ENCODE peak calls at places on chromosomes 16 and 17, in five cellular contexts. One of them, this sample, is unnamed.

GRCh38 chr17:63910096-63910495 is 962 bp downstream of the CSHL1 start:
- DNase-seq in NCI-H510A treated with DMSO at 0.1 percent for 48 hours: no peak
- DNase-seq in midbrain: no peak
- DNase-seq in activated T-cell treated with anti-CD3 and anti-CD28 coated beads, Interleukin-2, amount 50 U/mL, for 72 hours: no peak
- DNase-seq in AG04450: no peak
- DNase-seq in this sample: no peak

GRCh38 chr16:37511-37910 is 15.9 kb downstream of the POLR3K start:
- DNase-seq in NCI-H510A treated with DMSO at 0.1 percent for 48 hours: no peak
- DNase-seq in midbrain: no peak
- DNase-seq in activated T-cell treated with anti-CD3 and anti-CD28 coated beads, Interleukin-2, amount 50 U/mL, for 72 hours: no peak
- DNase-seq in AG04450: no peak
- DNase-seq in this sample: no peak

GRCh38 chr17:78365561-78366108 is 5.8 kb upstream of the SOCS3 start:
- DNase-seq in NCI-H510A treated with DMSO at 0.1 percent for 48 hours: no peak
- DNase-seq in midbrain: no peak
- DNase-seq in activated T-cell treated with anti-CD3 and anti-CD28 coated beads, Interleukin-2, amount 50 U/mL, for 72 hours: no peak
- DNase-seq in AG04450: no peak
- DNase-seq in this sample: no peak

GRCh38 chr17:82019905-82020873 is 2.5 kb downstream of the CENPX start:
- DNase-seq in NCI-H510A treated with DMSO at 0.1 percent for 48 hours: peak
- DNase-seq in midbrain: no peak
- DNase-seq in activated T-cell treated with anti-CD3 and anti-CD28 coated beads, Interleukin-2, amount 50 U/mL, for 72 hours: peak
- DNase-seq in AG04450: no peak
- DNase-seq in this sample: no peak

GRCh38 chr16:46743232-46743719 is 4.9 kb downstream of the MYLK3 start:
- DNase-seq in NCI-H510A treated with DMSO at 0.1 percent for 48 hours: peak
- DNase-seq in midbrain: no peak
- DNase-seq in activated T-cell treated with anti-CD3 and anti-CD28 coated beads, Interleukin-2, amount 50 U/mL, for 72 hours: peak
- DNase-seq in AG04450: no peak
- DNase-seq in this sample: no peak

GRCh38 chr16:30651124-30652004 is 604 bp downstream of the PRR14 start:
- DNase-seq in NCI-H510A treated with DMSO at 0.1 percent for 48 hours: peak
- DNase-seq in midbrain: peak
- DNase-seq in activated T-cell treated with anti-CD3 and anti-CD28 coated beads, Interleukin-2, amount 50 U/mL, for 72 hours: peak
- DNase-seq in AG04450: no peak
- DNase-seq in this sample: no peak

GRCh38 chr17:79803997-79804855 is 7.3 kb upstream of the CBX8 start:
- DNase-seq in NCI-H510A treated with DMSO at 0.1 percent for 48 hours: peak
- DNase-seq in midbrain: no peak
- DNase-seq in activated T-cell treated with anti-CD3 and anti-CD28 coated beads, Interleukin-2, amount 50 U/mL, for 72 hours: peak
- DNase-seq in AG04450: no peak
- DNase-seq in this sample: no peak

GRCh38 chr17:70446446-70446845 is 277.1 kb downstream of the KCNJ2 start:
- DNase-seq in NCI-H510A treated with DMSO at 0.1 percent for 48 hours: no peak
- DNase-seq in midbrain: no peak
- DNase-seq in activated T-cell treated with anti-CD3 and anti-CD28 coated beads, Interleukin-2, amount 50 U/mL, for 72 hours: no peak
- DNase-seq in AG04450: no peak
- DNase-seq in this sample: no peak

GRCh38 chr17:57918017-57918895 is 37.0 kb downstream of the CUEDC1 start:
- DNase-seq in NCI-H510A treated with DMSO at 0.1 percent for 48 hours: no peak
- DNase-seq in midbrain: no peak
- DNase-seq in activated T-cell treated with anti-CD3 and anti-CD28 coated beads, Interleukin-2, amount 50 U/mL, for 72 hours: no peak
- DNase-seq in AG04450: no peak
- DNase-seq in this sample: no peak

GRCh38 chr16:89185062-89185751 is 13.7 kb downstream of the CDH15 start:
- DNase-seq in NCI-H510A treated with DMSO at 0.1 percent for 48 hours: no peak
- DNase-seq in midbrain: no peak
- DNase-seq in activated T-cell treated with anti-CD3 and anti-CD28 coated beads, Interleukin-2, amount 50 U/mL, for 72 hours: no peak
- DNase-seq in AG04450: no peak
- DNase-seq in this sample: no peak

GRCh38 chr16:13351651-13352217 is 450.3 kb downstream of the SHISA9 start:
- DNase-seq in NCI-H510A treated with DMSO at 0.1 percent for 48 hours: peak
- DNase-seq in midbrain: no peak
- DNase-seq in activated T-cell treated with anti-CD3 and anti-CD28 coated beads, Interleukin-2, amount 50 U/mL, for 72 hours: no peak
- DNase-seq in AG04450: no peak
- DNase-seq in this sample: no peak

GRCh38 chr16:15607700-15608396 is 35.1 kb downstream of the MARF1 start:
- DNase-seq in NCI-H510A treated with DMSO at 0.1 percent for 48 hours: no peak
- DNase-seq in midbrain: no peak
- DNase-seq in activated T-cell treated with anti-CD3 and anti-CD28 coated beads, Interleukin-2, amount 50 U/mL, for 72 hours: no peak
- DNase-seq in AG04450: peak
- DNase-seq in this sample: peak

GRCh38 chr17:5380491-5381135 is 38.8 kb downstream of the NUP88 start:
- DNase-seq in NCI-H510A treated with DMSO at 0.1 percent for 48 hours: no peak
- DNase-seq in midbrain: no peak
- DNase-seq in activated T-cell treated with anti-CD3 and anti-CD28 coated beads, Interleukin-2, amount 50 U/mL, for 72 hours: no peak
- DNase-seq in AG04450: no peak
- DNase-seq in this sample: no peak

GRCh38 chr17:75749545-75750389 is 15.2 kb downstream of the GALK1 start:
- DNase-seq in NCI-H510A treated with DMSO at 0.1 percent for 48 hours: peak
- DNase-seq in midbrain: peak
- DNase-seq in activated T-cell treated with anti-CD3 and anti-CD28 coated beads, Interleukin-2, amount 50 U/mL, for 72 hours: peak
- DNase-seq in AG04450: no peak
- DNase-seq in this sample: no peak

GRCh38 chr17:4858880-4859260 is 25.7 kb downstream of the MINK1 start:
- DNase-seq in NCI-H510A treated with DMSO at 0.1 percent for 48 hours: peak
- DNase-seq in midbrain: no peak
- DNase-seq in activated T-cell treated with anti-CD3 and anti-CD28 coated beads, Interleukin-2, amount 50 U/mL, for 72 hours: no peak
- DNase-seq in AG04450: no peak
- DNase-seq in this sample: no peak

GRCh38 chr17:66281671-66282369 is 20.6 kb upstream of the PRKCA start:
- DNase-seq in NCI-H510A treated with DMSO at 0.1 percent for 48 hours: no peak
- DNase-seq in midbrain: no peak
- DNase-seq in activated T-cell treated with anti-CD3 and anti-CD28 coated beads, Interleukin-2, amount 50 U/mL, for 72 hours: no peak
- DNase-seq in AG04450: no peak
- DNase-seq in this sample: no peak

GRCh38 chr17:37701424-37702020 is 43.3 kb downstream of the HNF1B start:
- DNase-seq in NCI-H510A treated with DMSO at 0.1 percent for 48 hours: no peak
- DNase-seq in midbrain: no peak
- DNase-seq in activated T-cell treated with anti-CD3 and anti-CD28 coated beads, Interleukin-2, amount 50 U/mL, for 72 hours: peak
- DNase-seq in AG04450: no peak
- DNase-seq in this sample: no peak

GRCh38 chr17:59151591-59151990 is 3.4 kb downstream of the SKA2 start:
- DNase-seq in NCI-H510A treated with DMSO at 0.1 percent for 48 hours: no peak
- DNase-seq in midbrain: no peak
- DNase-seq in activated T-cell treated with anti-CD3 and anti-CD28 coated beads, Interleukin-2, amount 50 U/mL, for 72 hours: no peak
- DNase-seq in AG04450: no peak
- DNase-seq in this sample: no peak

GRCh38 chr17:42034059-42034458 is 14.2 kb downstream of the NKIRAS2 start:
- DNase-seq in NCI-H510A treated with DMSO at 0.1 percent for 48 hours: no peak
- DNase-seq in midbrain: no peak
- DNase-seq in activated T-cell treated with anti-CD3 and anti-CD28 coated beads, Interleukin-2, amount 50 U/mL, for 72 hours: peak
- DNase-seq in AG04450: no peak
- DNase-seq in this sample: no peak

GRCh38 chr17:70074991-70075390 is at the start of gene KCNJ16:
- DNase-seq in NCI-H510A treated with DMSO at 0.1 percent for 48 hours: peak
- DNase-seq in midbrain: no peak
- DNase-seq in activated T-cell treated with anti-CD3 and anti-CD28 coated beads, Interleukin-2, amount 50 U/mL, for 72 hours: no peak
- DNase-seq in AG04450: no peak
- DNase-seq in this sample: no peak

GRCh38 chr17:69047368-69048263 is 13.1 kb downstream of the ABCA9 start:
- DNase-seq in NCI-H510A treated with DMSO at 0.1 percent for 48 hours: peak
- DNase-seq in midbrain: no peak
- DNase-seq in activated T-cell treated with anti-CD3 and anti-CD28 coated beads, Interleukin-2, amount 50 U/mL, for 72 hours: no peak
- DNase-seq in AG04450: peak
- DNase-seq in this sample: peak

GRCh38 chr17:58710948-58711552 is 18.6 kb downstream of the RAD51C start:
- DNase-seq in NCI-H510A treated with DMSO at 0.1 percent for 48 hours: peak
- DNase-seq in midbrain: peak
- DNase-seq in activated T-cell treated with anti-CD3 and anti-CD28 coated beads, Interleukin-2, amount 50 U/mL, for 72 hours: peak
- DNase-seq in AG04450: peak
- DNase-seq in this sample: no peak

GRCh38 chr16:2673066-2673999 is 9.0 kb upstream of the KCTD5 start:
- DNase-seq in NCI-H510A treated with DMSO at 0.1 percent for 48 hours: peak
- DNase-seq in midbrain: peak
- DNase-seq in activated T-cell treated with anti-CD3 and anti-CD28 coated beads, Interleukin-2, amount 50 U/mL, for 72 hours: peak
- DNase-seq in AG04450: peak
- DNase-seq in this sample: no peak

GRCh38 chr16:84418056-84418849 is 49.9 kb downstream of the ATP2C2 start:
- DNase-seq in NCI-H510A treated with DMSO at 0.1 percent for 48 hours: no peak
- DNase-seq in midbrain: no peak
- DNase-seq in activated T-cell treated with anti-CD3 and anti-CD28 coated beads, Interleukin-2, amount 50 U/mL, for 72 hours: no peak
- DNase-seq in AG04450: no peak
- DNase-seq in this sample: no peak

GRCh38 chr17:82237746-82238561 is 9.1 kb downstream of the SLC16A3 start:
- DNase-seq in NCI-H510A treated with DMSO at 0.1 percent for 48 hours: no peak
- DNase-seq in midbrain: peak
- DNase-seq in activated T-cell treated with anti-CD3 and anti-CD28 coated beads, Interleukin-2, amount 50 U/mL, for 72 hours: no peak
- DNase-seq in AG04450: no peak
- DNase-seq in this sample: no peak

GRCh38 chr16:30095166-30096078 is 591 bp downstream of the YPEL3 start:
- DNase-seq in NCI-H510A treated with DMSO at 0.1 percent for 48 hours: no peak
- DNase-seq in midbrain: peak
- DNase-seq in activated T-cell treated with anti-CD3 and anti-CD28 coated beads, Interleukin-2, amount 50 U/mL, for 72 hours: peak
- DNase-seq in AG04450: no peak
- DNase-seq in this sample: no peak

GRCh38 chr16:4734063-4734729 is at the start of the genes ANKS3 and DNAAF8:
- DNase-seq in NCI-H510A treated with DMSO at 0.1 percent for 48 hours: peak
- DNase-seq in midbrain: peak
- DNase-seq in activated T-cell treated with anti-CD3 and anti-CD28 coated beads, Interleukin-2, amount 50 U/mL, for 72 hours: peak
- DNase-seq in AG04450: peak
- DNase-seq in this sample: peak

GRCh38 chr16:70686376-70687171 is 721 bp upstream of the MTSS2 start:
- DNase-seq in NCI-H510A treated with DMSO at 0.1 percent for 48 hours: peak
- DNase-seq in midbrain: no peak
- DNase-seq in activated T-cell treated with anti-CD3 and anti-CD28 coated beads, Interleukin-2, amount 50 U/mL, for 72 hours: no peak
- DNase-seq in AG04450: no peak
- DNase-seq in this sample: no peak

GRCh38 chr17:4594406-4595349 is 10.3 kb downstream of the SMTNL2 start:
- DNase-seq in NCI-H510A treated with DMSO at 0.1 percent for 48 hours: peak
- DNase-seq in midbrain: no peak
- DNase-seq in activated T-cell treated with anti-CD3 and anti-CD28 coated beads, Interleukin-2, amount 50 U/mL, for 72 hours: peak
- DNase-seq in AG04450: no peak
- DNase-seq in this sample: no peak